ENCODE peak calls at places on chromosomes 3 and 15, in seven cellular contexts. I, D, W, Q, U, O and X are unnamed samples.

GRCh38 chr3:195896361-195897080 is 11.8 kb downstream of the TNK2 start:
- DNase-seq in I (no peak), D (peak; percentile 51), W (peak; percentile 37), Q (peak; percentile 73), U (no peak), O (no peak), X (no peak)

GRCh38 chr3:117853923-117854322 is 1144.3 kb downstream of the TUSC7 start:
- DNase-seq in I (no peak), D (no peak), W (no peak), Q (no peak), U (no peak), O (no peak), X (no peak)

GRCh38 chr15:88255496-88256171 is 905 bp downstream of the NTRK3 start:
- DNase-seq in I (no peak), D (no peak), W (no peak), Q (no peak), U (peak; percentile 40), O (peak; percentile 70), X (no peak)

GRCh38 chr3:14905055-14905657 is 42.2 kb upstream of the NR2C2 start:
- DNase-seq in I (no peak), D (no peak), W (no peak), Q (no peak), U (no peak), O (no peak), X (no peak)

GRCh38 chr3:57983734-57984518 is 24.3 kb upstream of the FLNB start:
- DNase-seq in I (peak; percentile 80), D (peak; percentile 70), W (peak; percentile 68), Q (peak; percentile 76), U (no peak), O (no peak), X (peak; percentile 87)

GRCh38 chr3:157840513-157840912 is 265.7 kb downstream of the SHOX2 start:
- DNase-seq in I (no peak), D (no peak), W (no peak), Q (no peak), U (no peak), O (no peak), X (no peak)

GRCh38 chr3:196237203-196237602 is 20.9 kb downstream of the SLC51A start:
- DNase-seq in I (no peak), D (no peak), W (no peak), Q (no peak), U (no peak), O (no peak), X (no peak)

GRCh38 chr3:193593666-193594025 is 638 bp downstream of the OPA1 start:
- DNase-seq in I (no peak), D (no peak), W (no peak), Q (no peak), U (no peak), O (no peak), X (no peak)

GRCh38 chr3:124033360-124034015 is 41.6 kb upstream of the ROPN1 start:
- DNase-seq in I (peak; percentile 10), D (peak; percentile 54), W (no peak), Q (no peak), U (peak; percentile 28), O (peak; percentile 45), X (no peak)

GRCh38 chr15:33098082-33099058 is 96.1 kb downstream of the FMN1 start:
- DNase-seq in I (no peak), D (no peak), W (no peak), Q (no peak), U (no peak), O (no peak), X (no peak)

DNA sequence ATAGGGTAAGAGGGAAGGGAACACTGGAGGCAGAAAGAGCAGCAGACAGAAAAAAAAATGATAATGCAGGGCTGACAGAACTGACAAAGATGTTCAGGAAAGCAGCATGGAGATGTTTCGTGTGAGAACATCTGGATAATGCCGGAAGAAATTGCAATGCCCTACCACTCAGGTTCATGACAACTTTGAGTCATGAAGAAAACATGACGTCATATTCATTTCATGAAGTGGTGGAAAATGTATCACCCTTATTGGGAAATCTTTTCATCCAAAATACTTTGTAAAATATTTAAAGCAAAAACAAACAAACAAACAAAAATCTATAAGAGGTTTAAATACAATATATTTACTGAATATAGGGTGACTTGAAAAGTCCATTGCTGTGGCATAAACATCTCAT is 305.4 kb upstream of the IGF1R start:
- DNase-seq in I (no peak), D (no peak), W (no peak), Q (no peak), U (no peak), O (no peak), X (no peak)
- TF ChIP-seq CTCF in I (no peak), D (no peak), W (no peak), Q (no peak), U (no peak), O (no peak), X (no peak)

DNA sequence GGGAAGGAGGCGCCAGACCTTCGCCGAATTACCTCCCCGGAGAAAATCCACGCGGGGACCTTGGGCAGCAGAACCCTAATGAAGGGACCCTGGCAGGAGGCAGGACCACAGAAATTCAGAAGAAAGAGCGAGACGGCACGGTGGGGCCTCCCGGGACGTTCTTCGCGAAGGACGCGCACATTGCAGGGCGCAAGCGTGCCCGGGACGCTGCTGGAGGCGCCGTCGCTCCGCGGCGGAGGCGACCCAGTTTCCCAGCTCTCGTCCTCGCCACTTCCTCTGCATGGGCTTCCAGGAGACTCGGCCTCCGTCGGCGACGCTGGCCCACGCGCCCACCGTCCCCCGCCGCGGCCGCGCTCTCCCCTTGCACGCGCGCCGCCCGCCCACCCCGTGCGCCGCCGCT is 31.9 kb upstream of the SMAD3 start:
- DNase-seq in I (peak; percentile 42), D (peak; percentile 59), W (no peak), Q (no peak), U (no peak), O (peak; percentile 50), X (no peak)
- TF ChIP-seq CTCF in I (no peak), D (no peak), W (no peak), Q (no peak), U (no peak), O (no peak), X (no peak)

DNA sequence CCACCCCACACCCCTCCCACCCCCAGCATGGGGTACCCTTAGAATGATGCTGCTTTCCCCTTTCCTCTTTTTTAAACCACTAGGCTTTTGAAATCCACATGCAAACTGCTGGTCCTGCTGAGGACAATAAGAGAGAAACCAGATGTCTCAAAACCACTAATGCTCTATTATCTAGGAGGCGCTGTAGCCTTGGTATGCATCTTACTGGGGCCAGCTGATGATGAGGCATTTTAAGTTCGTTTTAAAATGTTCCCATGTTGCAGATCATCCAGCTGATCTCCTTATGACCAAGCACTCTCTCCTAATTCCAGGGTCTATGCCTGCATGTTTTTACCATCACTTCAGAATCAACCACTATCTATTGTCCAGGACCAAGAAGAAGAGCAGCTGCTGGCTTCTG is 1.3 kb downstream of the NME9 start:
- DNase-seq in I (no peak), D (no peak), W (no peak), Q (no peak), U (no peak), O (no peak), X (no peak)
- TF ChIP-seq CTCF in I (no peak), D (no peak), W (peak; percentile 26), Q (no peak), U (no peak), O (peak; percentile 28), X (no peak)

GRCh38 chr3:126526668-126527005 is 2.7 kb downstream of the CHST13 start:
- DNase-seq in I (no peak), D (peak; percentile 25), W (no peak), Q (no peak), U (no peak), O (peak; percentile 20), X (no peak)

GRCh38 chr3:126523745-126524428 is at the start of gene CHST13:
- DNase-seq in I (peak; percentile 86), D (peak; percentile 62), W (no peak), Q (no peak), U (no peak), O (peak; percentile 56), X (peak; percentile 53)

GRCh38 chr3:126525091-126525852 is 1.3 kb downstream of the CHST13 start:
- DNase-seq in I (no peak), D (peak; percentile 32), W (no peak), Q (no peak), U (no peak), O (peak; percentile 36), X (no peak)

GRCh38 chr3:126525853-126526667 is 2.1 kb downstream of the CHST13 start:
- DNase-seq in I (no peak), D (peak; percentile 35), W (no peak), Q (no peak), U (no peak), O (peak; percentile 29), X (no peak)

GRCh38 chr3:126524429-126524988 is 554 bp downstream of the CHST13 start:
- DNase-seq in I (peak; percentile 32), D (peak; percentile 54), W (no peak), Q (no peak), U (peak; percentile 43), O (peak; percentile 42), X (no peak)
- TF ChIP-seq CTCF in I (peak; percentile 2), D (no peak), W (no peak), Q (no peak), U (no peak), O (no peak), X (no peak)